ENCODE peak calls at places on chromosomes 2 and 18, in five cellular contexts. S, V, D, H and T are unnamed samples.

GRCh38 chr2:187390891-187391290 is 57.2 kb downstream of the CALCRL start:
- DNase-seq in S (no peak), V (no peak), D (peak), H (no peak), T (no peak)

GRCh38 chr2:239049421-239050251 is 201.8 kb downstream of the TWIST2 start:
- DNase-seq in S (no peak), V (no peak), D (no peak), H (no peak), T (no peak)

GRCh38 chr18:75183524-75183923 is 25.4 kb downstream of the PTGR3 start:
- DNase-seq in S (no peak), V (no peak), D (peak), H (no peak), T (no peak)

GRCh38 chr2:196242131-196242620 is 70.8 kb upstream of the STK17B start:
- DNase-seq in S (peak), V (no peak), D (peak), H (no peak), T (peak)

GRCh38 chr2:102226171-102226570 is 39.3 kb downstream of the IL1RL2 start:
- DNase-seq in S (no peak), V (no peak), D (no peak), H (no peak), T (no peak)

GRCh38 chr2:85066006-85066405 is 67.2 kb upstream of the TCF7L1 start:
- DNase-seq in S (no peak), V (no peak), D (no peak), H (no peak), T (no peak)

GRCh38 chr2:68784849-68785248 is 50.2 kb downstream of the ARHGAP25 start:
- DNase-seq in S (no peak), V (no peak), D (no peak), H (no peak), T (no peak)

GRCh38 chr2:216934151-216934550 is 74.3 kb upstream of the TNP1 start:
- DNase-seq in S (no peak), V (no peak), D (no peak), H (no peak), T (no peak)

GRCh38 chr2:112701092-112701491 is 19.7 kb upstream of the NT5DC4 start:
- DNase-seq in S (no peak), V (no peak), D (no peak), H (no peak), T (no peak)

GRCh38 chr2:202038471-202039277 is 5.0 kb downstream of the FZD7 start:
- DNase-seq in S (no peak), V (no peak), D (peak), H (no peak), T (no peak)

GRCh38 chr2:224689539-224689938 is 26.6 kb downstream of the CCDC195 start:
- DNase-seq in S (no peak), V (no peak), D (no peak), H (no peak), T (no peak)

GRCh38 chr18:34153711-34154110 is 71.0 kb downstream of the NOL4 start:
- DNase-seq in S (no peak), V (no peak), D (peak), H (no peak), T (no peak)

GRCh38 chr2:215411941-215412743 is 23.7 kb downstream of the FN1 start:
- DNase-seq in S (no peak), V (no peak), D (no peak), H (no peak), T (no peak)

GRCh38 chr2:121071058-121071504 is 213.9 kb downstream of the TFCP2L1 start:
- DNase-seq in S (peak), V (peak), D (peak), H (no peak), T (peak)

GRCh38 chr18:36449451-36449850 is 151.9 kb downstream of the FHOD3 start:
- DNase-seq in S (no peak), V (no peak), D (no peak), H (no peak), T (no peak)

GRCh38 chr2:64922482-64923384 is 66.5 kb upstream of the SLC1A4 start:
- DNase-seq in S (no peak), V (no peak), D (no peak), H (no peak), T (no peak)

GRCh38 chr2:27051902-27052645 is 606 bp downstream of the AGBL5 start:
- DNase-seq in S (no peak), V (no peak), D (peak), H (peak), T (no peak)

GRCh38 chr2:15943914-15944313 is 3.6 kb downstream of the MYCN start:
- DNase-seq in S (no peak), V (no peak), D (peak), H (no peak), T (no peak)